ENCODE peak calls at places on chromosomes 11 and 22, in nine cellular contexts. N, P, T, M, R, C, O, K and A are unnamed samples.
A peak's percentile ranks its signal among the peaks of the same experiment; 100 is the strongest.

GRCh38 chr11:116170526-116171120 is 602.2 kb downstream of the BUD13 start:
- DNase-seq in K (no peak), M (no peak), O (peak; percentile 29), T (no peak), R (no peak), C (no peak), N (no peak), P (peak; percentile 43), A (no peak)

GRCh38 chr11:45341379-45341778 is 55.2 kb upstream of the SYT13 start:
- DNase-seq in T (no peak), N (no peak), K (no peak), M (no peak), C (no peak), P (peak; percentile 58), R (no peak), O (no peak), A (peak; percentile 43)

GRCh38 chr11:106474274-106474673 is 396.8 kb downstream of the AASDHPPT start:
- DNase-seq in T (no peak), C (no peak), P (no peak), R (no peak), O (no peak), K (no peak), N (no peak), M (no peak), A (no peak)

GRCh38 chr22:39650996-39651782 is 80.6 kb downstream of the CACNA1I start:
- DNase-seq in P (no peak), K (no peak), N (no peak), R (no peak), C (no peak), M (no peak), T (no peak), O (no peak), A (peak; percentile 56)

GRCh38 chr11:34665077-34665835 is 44.4 kb downstream of the EHF start:
- DNase-seq in M (no peak), R (no peak), O (no peak), K (no peak), P (no peak), C (no peak), T (no peak), N (no peak), A (no peak)

GRCh38 chr11:10927533-10927932 is 69.7 kb upstream of the ZBED5 start:
- DNase-seq in N (no peak), P (no peak), O (no peak), K (no peak), M (no peak), R (no peak), C (no peak), T (no peak), A (no peak)

GRCh38 chr11:1087961-1088926 is 13.6 kb downstream of the MUC2 start:
- DNase-seq in P (peak; percentile 64), K (no peak), N (no peak), R (peak; percentile 82), C (no peak), M (no peak), O (no peak), T (no peak), A (no peak)

GRCh38 chr22:31075961-31076360 is 5.2 kb upstream of the SMTN start:
- DNase-seq in R (peak; percentile 88), P (no peak), M (peak; percentile 83), N (no peak), K (peak; percentile 95), T (no peak), C (peak; percentile 87), O (no peak), A (no peak)

GRCh38 chr11:3942956-3943497 is 87.6 kb downstream of the STIM1 start:
- DNase-seq in O (no peak), C (no peak), R (no peak), M (no peak), P (no peak), K (no peak), N (no peak), T (no peak), A (no peak)

GRCh38 chr22:21978564-21979386 is 3.8 kb downstream of the TOP3B start:
- DNase-seq in R (no peak), K (no peak), O (no peak), N (no peak), P (no peak), C (no peak), M (no peak), T (no peak), A (no peak)

GRCh38 chr22:45603631-45604030 is 68.0 kb upstream of the ATXN10 start:
- DNase-seq in M (no peak), T (no peak), N (no peak), R (no peak), P (no peak), K (no peak), O (peak; percentile 70), C (no peak), A (no peak)

GRCh38 chr11:499201-500076 is 7.6 kb downstream of the RNH1 start:
- DNase-seq in R (no peak), M (no peak), C (no peak), O (no peak), P (no peak), K (no peak), N (no peak), T (no peak), A (no peak)

GRCh38 chr11:1396375-1396841 is 6.7 kb downstream of the BRSK2 start:
- DNase-seq in R (no peak), M (no peak), N (no peak), T (no peak), C (no peak), P (no peak), O (no peak), K (no peak), A (no peak)

GRCh38 chr11:70826541-70826943 is 425.8 kb downstream of the SHANK2 start:
- DNase-seq in P (peak; percentile 62), N (no peak), T (peak; percentile 58), K (no peak), R (peak; percentile 54), M (no peak), O (peak; percentile 71), C (no peak), A (peak; percentile 91)

GRCh38 chr11:120027546-120028180 is 110.2 kb downstream of the TRIM29 start:
- DNase-seq in T (no peak), K (no peak), N (no peak), P (no peak), O (no peak), M (no peak), R (no peak), C (no peak), A (no peak)

GRCh38 chr11:35485656-35486318 is 39.6 kb downstream of the PAMR1 start:
- DNase-seq in O (peak; percentile 99), K (peak; percentile 75), R (peak; percentile 90), C (peak; percentile 75), T (peak; percentile 92), P (peak; percentile 96), M (no peak), N (peak; percentile 80), A (peak; percentile 88)

GRCh38 chr11:77131560-77131959 is 3.5 kb downstream of the MYO7A start:
- DNase-seq in M (no peak), P (no peak), O (no peak), N (no peak), C (no peak), R (peak; percentile 45), K (no peak), T (no peak), A (no peak)

GRCh38 chr11:47886096-47886495 is 37.9 kb upstream of the NUP160 start:
- DNase-seq in P (no peak), O (no peak), K (peak; percentile 88), M (no peak), C (no peak), N (peak; percentile 71), R (peak; percentile 46), T (no peak), A (no peak)

GRCh38 chr11:14114269-14114668 is 151.7 kb downstream of the SPON1 start:
- DNase-seq in P (no peak), T (no peak), C (no peak), M (no peak), O (no peak), R (no peak), K (no peak), N (no peak), A (no peak)

GRCh38 chr11:44104472-44105294 is 9.2 kb downstream of the EXT2 start:
- DNase-seq in T (no peak), M (no peak), R (no peak), K (no peak), C (no peak), P (peak; percentile 70), N (no peak), O (no peak), A (no peak)

GRCh38 chr11:108561535-108561991 is 32.0 kb downstream of the EXPH5 start:
- DNase-seq in M (no peak), T (no peak), P (no peak), C (no peak), O (no peak), N (peak; percentile 31), R (no peak), K (peak; percentile 85), A (no peak)

GRCh38 chr11:13045734-13046133 is 36.6 kb downstream of the RASSF10 start:
- DNase-seq in K (no peak), C (no peak), O (no peak), R (no peak), M (no peak), N (no peak), T (no peak), P (no peak), A (no peak)

GRCh38 chr11:82733444-82734119 is at the start of gene FAM181B:
- DNase-seq in K (peak; percentile 10), P (peak; percentile 93), O (peak; percentile 19), N (peak; percentile 25), R (peak; percentile 65), C (peak; percentile 75), M (no peak), T (peak; percentile 85), A (peak; percentile 93)

GRCh38 chr11:77081976-77082836 is 15.4 kb downstream of the CAPN5 start:
- DNase-seq in N (no peak), P (no peak), C (no peak), T (no peak), O (peak; percentile 78), M (no peak), K (no peak), R (no peak), A (no peak)

GRCh38 chr11:119671048-119671447 is 58.0 kb downstream of the NECTIN1 start:
- DNase-seq in M (peak; percentile 60), R (peak; percentile 89), P (no peak), N (peak; percentile 90), C (peak; percentile 71), T (no peak), K (peak; percentile 86), O (peak; percentile 43), A (no peak)